ENCODE peak calls at places on chromosomes 1 and 21, in four cellular contexts. X is K562, N is HL-60, B is GM12878. K is an unnamed sample.

GRCh38 chr1:15975358-15975804 is 520 bp downstream of the ZBTB17 start:
- DNase-seq in X (peak; percentile 94), N (peak; percentile 36), B (peak; percentile 23), K (peak; percentile 73)

GRCh38 chr1:12454406-12455391 is 163.3 kb downstream of the DHRS3 start:
- DNase-seq in X (peak; percentile 53), N (no peak), B (no peak), K (no peak)

GRCh38 chr1:45846931-45847330 is 43.5 kb downstream of the MAST2 start:
- DNase-seq in X (no peak), N (no peak), B (no peak), K (no peak)

GRCh38 chr1:30778156-30778978 is 20.8 kb upstream of the LAPTM5 start:
- DNase-seq in X (peak; percentile 99), N (no peak), B (no peak), K (no peak)

GRCh38 chr21:21046063-21046462 is 47.9 kb downstream of the NCAM2 start:
- DNase-seq in X (no peak), N (no peak), B (no peak), K (no peak)

GRCh38 chr21:34965200-34966174 is 83.6 kb downstream of the RUNX1 start:
- DNase-seq in X (no peak), N (no peak), B (no peak), K (no peak)

GRCh38 chr1:163531345-163531744 is 209.6 kb downstream of the NUF2 start:
- DNase-seq in X (no peak), N (no peak), B (no peak), K (no peak)

GRCh38 chr1:212613440-212614335 is 5.1 kb downstream of the ATF3 start:
- DNase-seq in X (no peak), N (no peak), B (no peak), K (no peak)

GRCh38 chr1:6517435-6517851 is 26.0 kb upstream of the PLEKHG5 start:
- DNase-seq in X (peak; percentile 70), N (no peak), B (no peak), K (no peak)

GRCh38 chr1:7899741-7900140 is 40.9 kb downstream of the TNFRSF9 start:
- DNase-seq in X (no peak), N (no peak), B (no peak), K (no peak)

GRCh38 chr1:8407652-8408051 is 89.7 kb downstream of the SLC45A1 start:
- DNase-seq in X (no peak), N (no peak), B (no peak), K (no peak)

GRCh38 chr1:229203030-229203751 is 67.7 kb upstream of the RAB4A start:
- DNase-seq in X (peak; percentile 80), N (no peak), B (no peak), K (no peak)

GRCh38 chr1:181551249-181551648 is 67.9 kb downstream of the CACNA1E start:
- DNase-seq in X (no peak), N (no peak), B (no peak), K (no peak)

GRCh38 chr1:225684741-225685140 is 31.8 kb upstream of the ENAH start:
- DNase-seq in X (no peak), N (no peak), B (no peak), K (no peak)

GRCh38 chr1:31517301-31517700 is 59.0 kb upstream of the TINAGL1 start:
- DNase-seq in X (no peak), N (no peak), B (no peak), K (no peak)

GRCh38 chr1:210688482-210689233 is 360.0 kb downstream of the HHAT start:
- DNase-seq in X (no peak), N (no peak), B (no peak), K (no peak)

GRCh38 chr1:31383967-31384366 is 11.1 kb upstream of the FABP3 start:
- DNase-seq in X (no peak), N (no peak), B (no peak), K (no peak)

GRCh38 chr21:29075706-29076447 is 2.4 kb upstream of the CCT8 start:
- DNase-seq in X (no peak), N (no peak), B (no peak), K (no peak)

GRCh38 chr1:8560611-8561544 is 243.0 kb downstream of the SLC45A1 start:
- DNase-seq in X (peak; percentile 52), N (no peak), B (no peak), K (no peak)

GRCh38 chr1:35190784-35191183 is 2.2 kb downstream of the SFPQ start:
- DNase-seq in X (no peak), N (no peak), B (no peak), K (no peak)

GRCh38 chr1:26993237-26994019 is at the start of gene TRNP1:
- DNase-seq in X (peak; percentile 99), N (no peak), B (no peak), K (peak; percentile 88)

GRCh38 chr1:65942476-65942875 is 149.8 kb downstream of the PDE4B start:
- DNase-seq in X (no peak), N (no peak), B (no peak), K (no peak)

GRCh38 chr1:108671142-108671541 is 10.2 kb upstream of the HENMT1 start:
- DNase-seq in X (no peak), N (no peak), B (no peak), K (no peak)

GRCh38 chr1:205449750-205450443 is 5.9 kb downstream of the BLACAT1 start:
- DNase-seq in X (peak; percentile 96), N (no peak), B (no peak), K (no peak)

GRCh38 chr1:156212833-156213643 is at the start of gene PMF1:
- DNase-seq in X (peak; percentile 98), N (peak; percentile 84), B (peak; percentile 88), K (peak; percentile 98)

GRCh38 chr1:156214024-156214748 is 1.4 kb downstream of the PMF1 start:
- DNase-seq in X (peak; percentile 49), N (no peak), B (no peak), K (no peak)

GRCh38 chr1:156213644-156213966 is 798 bp downstream of the PMF1 start:
- DNase-seq in X (no peak), N (no peak), B (no peak), K (no peak)

GRCh38 chr1:156211243-156211642 is 1.6 kb upstream of the PMF1 start:
- DNase-seq in X (no peak), N (no peak), B (no peak), K (no peak)

GRCh38 chr1:156212130-156212529 is 677 bp upstream of the PMF1 start:
- DNase-seq in X (no peak), N (no peak), B (no peak), K (no peak)
- TF ChIP-seq SPI1 in X (no peak), N (no peak), B (no peak), K (no peak)

GRCh38 chr1:21868482-21868881 is 56.4 kb downstream of the LDLRAD2 start:
- DNase-seq in X (no peak), N (no peak), B (no peak), K (no peak)

GRCh38 chr1:21871943-21872342 is 59.9 kb downstream of the LDLRAD2 start:
- DNase-seq in X (no peak), N (no peak), B (no peak), K (no peak)

GRCh38 chr1:21868941-21869454 is 56.9 kb downstream of the LDLRAD2 start:
- DNase-seq in X (no peak), N (no peak), B (no peak), K (no peak)

GRCh38 chr1:21870611-21871010 is 58.5 kb downstream of the LDLRAD2 start:
- DNase-seq in X (no peak), N (no peak), B (no peak), K (no peak)

GRCh38 chr1:21869620-21870121 is 57.6 kb downstream of the LDLRAD2 start:
- DNase-seq in X (no peak), N (no peak), B (no peak), K (no peak)
- TF ChIP-seq SPI1 in X (no peak), N (no peak), B (no peak), K (no peak)

GRCh38 chr1:223733898-223734852 is 21.8 kb downstream of the CAPN2 start:
- DNase-seq in X (no peak), N (no peak), B (no peak), K (no peak)

GRCh38 chr1:223730471-223730870 is 18.1 kb downstream of the CAPN2 start:
- DNase-seq in X (no peak), N (no peak), B (no peak), K (no peak)

GRCh38 chr1:223729906-223730305 is 17.6 kb downstream of the CAPN2 start:
- DNase-seq in X (no peak), N (no peak), B (no peak), K (no peak)

GRCh38 chr1:223732993-223733798 is 20.9 kb downstream of the CAPN2 start:
- DNase-seq in X (no peak), N (no peak), B (no peak), K (no peak)

DNA sequence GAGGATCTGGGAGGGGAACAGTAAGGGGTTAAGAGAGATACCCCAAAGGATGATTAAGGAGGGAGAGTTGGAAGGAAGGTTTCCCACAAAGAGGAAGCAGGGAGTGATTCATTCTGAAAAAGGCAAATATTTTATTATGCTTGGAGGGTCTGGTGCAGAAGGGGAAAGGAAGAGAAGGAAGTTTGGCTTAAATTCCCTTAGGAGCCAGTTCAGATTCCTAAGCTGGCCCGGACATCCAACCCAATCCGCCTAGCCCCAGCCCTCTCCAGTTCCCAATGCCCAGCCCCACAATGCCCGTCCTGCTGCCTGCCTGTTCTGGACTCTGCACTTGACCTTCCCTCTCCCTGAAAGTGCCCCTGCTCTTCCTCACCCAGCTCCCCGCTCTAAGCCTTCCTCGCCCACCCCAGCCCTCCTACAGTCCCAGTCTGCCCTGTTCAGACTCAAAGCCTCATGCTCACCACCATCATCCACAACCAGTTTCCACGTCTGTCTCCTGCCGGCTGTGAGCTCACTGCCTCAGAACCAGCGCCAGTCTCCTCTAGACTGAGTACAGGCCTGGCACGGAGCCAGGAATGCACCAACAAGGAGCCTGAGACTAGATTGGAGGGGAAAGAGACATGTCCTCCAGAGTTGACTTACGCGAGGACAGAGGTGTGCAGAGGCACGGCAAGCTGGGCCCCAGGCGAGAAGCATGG is 18.9 kb downstream of the CAPN2 start:
- DNase-seq in X (no peak), N (no peak), B (no peak), K (no peak)
- TF ChIP-seq SPI1 in X (no peak), N (no peak), B (no peak), K (no peak)

DNA sequence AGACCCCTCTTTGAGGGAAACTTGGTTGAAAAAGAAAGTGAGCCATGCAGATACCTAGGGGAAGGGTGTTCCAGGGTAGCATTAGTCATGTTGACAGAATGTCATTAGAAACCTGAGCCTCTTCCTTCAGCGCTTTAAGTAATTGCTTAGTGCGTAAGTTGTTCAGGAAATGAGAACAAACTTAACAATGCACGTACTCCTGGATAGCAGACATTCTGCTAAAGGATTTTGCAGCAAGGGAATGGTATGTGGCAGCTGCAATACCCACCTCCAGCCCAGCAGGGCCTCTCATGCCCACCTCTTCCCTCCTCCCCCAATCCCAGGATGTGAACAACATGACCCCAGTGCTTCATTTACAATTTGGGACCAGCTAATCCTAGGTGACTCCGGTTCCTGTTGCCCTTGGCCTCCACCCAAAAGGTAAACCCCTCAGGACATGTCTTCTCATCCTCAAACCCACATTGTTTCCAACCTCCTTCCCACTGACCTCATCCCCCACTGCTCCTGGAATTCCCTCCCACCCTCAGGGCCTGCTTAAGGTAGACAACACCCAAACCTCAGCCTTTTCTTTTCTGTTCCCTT is 98.0 kb upstream of the BCAR3 start:
- DNase-seq in X (no peak), N (no peak), B (no peak), K (no peak)
- TF ChIP-seq SPI1 in X (no peak), N (no peak), B (no peak), K (no peak)

DNA sequence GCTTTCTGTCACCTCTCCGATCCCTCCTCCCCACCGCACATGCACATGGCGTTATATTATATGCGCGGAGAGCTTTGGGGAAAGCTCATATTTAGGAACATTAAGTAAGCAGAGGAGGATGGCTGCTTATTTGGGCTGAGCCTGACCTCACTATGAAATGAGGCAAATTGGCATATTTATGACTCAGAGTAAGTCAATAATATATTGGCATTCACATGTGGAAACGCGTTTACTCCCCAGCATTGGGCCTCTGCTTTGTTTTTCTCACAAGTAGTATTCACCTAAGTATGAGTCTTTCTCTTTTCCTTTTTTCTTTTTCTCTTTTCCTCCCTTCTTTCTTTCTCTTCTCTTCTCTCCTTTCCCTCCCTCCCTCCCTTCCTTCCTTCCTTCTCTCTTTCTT is 360.7 kb downstream of the HLX start:
- DNase-seq in X (no peak), N (no peak), B (no peak), K (no peak)
- TF ChIP-seq SPI1 in X (no peak), N (no peak), B (no peak), K (no peak)